ENCODE peak calls at places on chromosome 16, in seven cellular contexts. One of them, this sample, is unnamed.

GRCh38 chr16:4925791-4926190 is 11.2 kb downstream of the PPL start:
- DNase-seq in AG04450: no peak
- DNase-seq in colonic mucosa: no peak
- DNase-seq in NT2/D1: no peak
- DNase-seq in heart right ventricle: no peak
- DNase-seq in hepatocyte: no peak
- DNase-seq in CD4-positive, alpha-beta T cell: no peak
- DNase-seq in this sample: no peak

GRCh38 chr16:29662000-29662728 is 883 bp upstream of the SPN start:
- DNase-seq in AG04450: no peak
- DNase-seq in colonic mucosa: no peak
- DNase-seq in NT2/D1: no peak
- DNase-seq in heart right ventricle: no peak
- DNase-seq in hepatocyte: no peak
- DNase-seq in CD4-positive, alpha-beta T cell: no peak
- DNase-seq in this sample: no peak

GRCh38 chr16:4372578-4373355 is 1.1 kb downstream of the VASN start:
- DNase-seq in AG04450: no peak
- DNase-seq in colonic mucosa: peak; percentile 41
- DNase-seq in NT2/D1: no peak
- DNase-seq in heart right ventricle: no peak
- DNase-seq in hepatocyte: peak; percentile 77
- DNase-seq in CD4-positive, alpha-beta T cell: no peak
- DNase-seq in this sample: no peak

GRCh38 chr16:47136101-47136820 is 7.5 kb downstream of the NETO2 start:
- DNase-seq in AG04450: no peak
- DNase-seq in colonic mucosa: no peak
- DNase-seq in NT2/D1: no peak
- DNase-seq in heart right ventricle: peak; percentile 44
- DNase-seq in hepatocyte: no peak
- DNase-seq in CD4-positive, alpha-beta T cell: no peak
- DNase-seq in this sample: no peak

GRCh38 chr16:66081967-66082366 is 284.5 kb upstream of the CDH5 start:
- DNase-seq in AG04450: peak; percentile 60
- DNase-seq in colonic mucosa: no peak
- DNase-seq in NT2/D1: peak; percentile 50
- DNase-seq in heart right ventricle: no peak
- DNase-seq in hepatocyte: peak; percentile 34
- DNase-seq in CD4-positive, alpha-beta T cell: no peak
- DNase-seq in this sample: no peak

GRCh38 chr16:88355389-88356123 is 27.2 kb upstream of the ZNF469 start:
- DNase-seq in AG04450: no peak
- DNase-seq in colonic mucosa: no peak
- DNase-seq in NT2/D1: no peak
- DNase-seq in heart right ventricle: no peak
- DNase-seq in hepatocyte: no peak
- DNase-seq in CD4-positive, alpha-beta T cell: no peak
- DNase-seq in this sample: no peak

GRCh38 chr16:15703029-15703736 is 53.1 kb downstream of the NDE1 start:
- DNase-seq in AG04450: no peak
- DNase-seq in colonic mucosa: no peak
- DNase-seq in NT2/D1: no peak
- DNase-seq in heart right ventricle: no peak
- DNase-seq in hepatocyte: no peak
- DNase-seq in CD4-positive, alpha-beta T cell: no peak
- DNase-seq in this sample: no peak

GRCh38 chr16:86387461-86388440 is 122.6 kb upstream of the FOXF1 start:
- DNase-seq in AG04450: peak; percentile 94
- DNase-seq in colonic mucosa: no peak
- DNase-seq in NT2/D1: no peak
- DNase-seq in heart right ventricle: no peak
- DNase-seq in hepatocyte: no peak
- DNase-seq in CD4-positive, alpha-beta T cell: no peak
- DNase-seq in this sample: no peak

GRCh38 chr16:49341706-49342105 is 31.9 kb upstream of the C16orf78 start:
- DNase-seq in AG04450: no peak
- DNase-seq in colonic mucosa: no peak
- DNase-seq in NT2/D1: no peak
- DNase-seq in heart right ventricle: no peak
- DNase-seq in hepatocyte: no peak
- DNase-seq in CD4-positive, alpha-beta T cell: no peak
- DNase-seq in this sample: no peak

DNA sequence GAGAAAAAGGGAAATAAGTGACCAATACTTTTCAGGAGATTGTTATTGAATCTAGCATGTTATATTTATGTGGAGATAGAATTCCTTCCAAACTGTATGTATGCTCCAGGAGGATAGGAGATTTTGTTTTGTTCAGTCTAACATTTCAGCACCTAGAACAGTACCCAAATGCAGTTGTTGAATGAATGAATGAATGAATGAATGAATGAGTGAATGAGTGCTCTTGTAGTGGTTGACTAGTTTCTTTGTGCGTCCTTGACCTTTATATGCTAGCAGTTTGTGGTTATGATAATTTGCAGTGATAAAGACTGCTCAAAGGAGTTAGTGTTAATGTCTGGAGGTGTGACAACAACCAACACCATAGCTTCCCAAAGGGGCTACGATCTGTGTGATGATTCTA is 663.5 kb upstream of the GOT2 start:
- DNase-seq in AG04450: no peak
- DNase-seq in colonic mucosa: no peak
- DNase-seq in NT2/D1: no peak
- DNase-seq in heart right ventricle: no peak
- DNase-seq in hepatocyte: no peak
- DNase-seq in CD4-positive, alpha-beta T cell: no peak
- DNase-seq in this sample: no peak
- H3K9me3 ChIP-seq in AG04450: no peaks in the 10 kb centered on the region
- H3K9me3 ChIP-seq in colonic mucosa: no peaks in the 10 kb centered on the region
- H3K9me3 ChIP-seq in NT2/D1: no peaks in the 10 kb centered on the region
- H3K9me3 ChIP-seq in heart right ventricle: no peaks in the 10 kb centered on the region
- H3K9me3 ChIP-seq in hepatocyte: no peaks in the 10 kb centered on the region
- H3K9me3 ChIP-seq in CD4-positive, alpha-beta T cell: no peaks in the 10 kb centered on the region
- H3K9me3 ChIP-seq in this sample: no peaks in the 10 kb centered on the region

DNA sequence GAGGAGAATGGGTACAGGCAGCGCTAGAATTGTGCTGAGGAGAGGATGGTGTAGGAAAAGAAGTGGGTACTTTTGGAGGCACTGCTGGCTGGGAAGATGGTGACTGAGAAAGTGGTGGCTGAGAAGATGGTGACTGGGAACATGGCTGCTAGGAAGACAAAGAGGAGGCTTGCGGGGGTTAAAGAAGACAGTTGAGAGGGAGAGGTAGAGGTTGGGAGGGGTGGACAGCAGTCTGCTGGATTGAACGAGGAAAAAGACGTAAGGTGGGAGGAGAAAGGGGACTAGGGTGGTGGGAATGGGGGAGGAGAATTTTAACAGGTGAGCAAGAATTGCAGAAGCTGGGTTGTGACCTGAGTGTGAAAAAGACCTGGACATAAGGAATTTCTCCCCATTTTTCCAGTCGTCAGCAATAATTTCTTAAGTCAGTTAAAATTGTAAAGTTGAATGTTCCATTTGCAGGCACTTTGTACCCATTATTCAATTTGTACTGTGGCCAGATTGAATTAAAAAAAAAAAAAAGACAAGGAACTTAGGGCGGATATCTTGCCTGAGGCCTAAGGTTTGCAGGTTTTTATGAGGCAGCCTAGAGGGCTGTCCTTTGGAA is 2450.0 kb downstream of the TP53TG3F start:
- DNase-seq in AG04450: no peak
- DNase-seq in colonic mucosa: no peak
- DNase-seq in NT2/D1: no peak
- DNase-seq in heart right ventricle: no peak
- DNase-seq in hepatocyte: no peak
- DNase-seq in CD4-positive, alpha-beta T cell: no peak
- DNase-seq in this sample: no peak
- H3K9me3 ChIP-seq in AG04450: peaks cover 64% of the 10 kb centered on the region
- H3K9me3 ChIP-seq in colonic mucosa: no peaks in the 10 kb centered on the region
- H3K9me3 ChIP-seq in NT2/D1: peaks cover 5% of the 10 kb centered on the region
- H3K9me3 ChIP-seq in heart right ventricle: no peaks in the 10 kb centered on the region
- H3K9me3 ChIP-seq in hepatocyte: no peaks in the 10 kb centered on the region
- H3K9me3 ChIP-seq in CD4-positive, alpha-beta T cell: no peaks in the 10 kb centered on the region
- H3K9me3 ChIP-seq in this sample: no peaks in the 10 kb centered on the region

GRCh38 chr16:71449020-71449419 is 7.2 kb upstream of the TLE7 start:
- DNase-seq in AG04450: no peak
- DNase-seq in colonic mucosa: no peak
- DNase-seq in NT2/D1: no peak
- DNase-seq in heart right ventricle: no peak
- DNase-seq in hepatocyte: no peak
- DNase-seq in CD4-positive, alpha-beta T cell: no peak
- DNase-seq in this sample: no peak
- H3K9me3 ChIP-seq in AG04450: peaks cover 70% of the 10 kb centered on the region
- H3K9me3 ChIP-seq in colonic mucosa: peaks cover 22% of the 10 kb centered on the region
- H3K9me3 ChIP-seq in NT2/D1: peaks cover 82% of the 10 kb centered on the region
- H3K9me3 ChIP-seq in heart right ventricle: peaks cover 85% of the 10 kb centered on the region
- H3K9me3 ChIP-seq in hepatocyte: peaks cover 35% of the 10 kb centered on the region
- H3K9me3 ChIP-seq in CD4-positive, alpha-beta T cell: peaks cover 73% of the 10 kb centered on the region
- H3K9me3 ChIP-seq in this sample: peaks cover 26% of the 10 kb centered on the region

GRCh38 chr16:847151-847550 is 46.6 kb upstream of the GNG13 start:
- DNase-seq in AG04450: no peak
- DNase-seq in colonic mucosa: no peak
- DNase-seq in NT2/D1: no peak
- DNase-seq in heart right ventricle: no peak
- DNase-seq in hepatocyte: no peak
- DNase-seq in CD4-positive, alpha-beta T cell: no peak
- DNase-seq in this sample: no peak

GRCh38 chr16:848510-849253 is 48.1 kb upstream of the GNG13 start:
- DNase-seq in AG04450: no peak
- DNase-seq in colonic mucosa: no peak
- DNase-seq in NT2/D1: no peak
- DNase-seq in heart right ventricle: no peak
- DNase-seq in hepatocyte: no peak
- DNase-seq in CD4-positive, alpha-beta T cell: no peak
- DNase-seq in this sample: no peak

GRCh38 chr16:845349-845740 is 44.8 kb upstream of the GNG13 start:
- DNase-seq in AG04450: no peak
- DNase-seq in colonic mucosa: no peak
- DNase-seq in NT2/D1: no peak
- DNase-seq in heart right ventricle: no peak
- DNase-seq in hepatocyte: no peak
- DNase-seq in CD4-positive, alpha-beta T cell: no peak
- DNase-seq in this sample: no peak

GRCh38 chr16:850668-851067 is 50.1 kb upstream of the GNG13 start:
- DNase-seq in AG04450: no peak
- DNase-seq in colonic mucosa: no peak
- DNase-seq in NT2/D1: no peak
- DNase-seq in heart right ventricle: no peak
- DNase-seq in hepatocyte: no peak
- DNase-seq in CD4-positive, alpha-beta T cell: no peak
- DNase-seq in this sample: no peak

DNA sequence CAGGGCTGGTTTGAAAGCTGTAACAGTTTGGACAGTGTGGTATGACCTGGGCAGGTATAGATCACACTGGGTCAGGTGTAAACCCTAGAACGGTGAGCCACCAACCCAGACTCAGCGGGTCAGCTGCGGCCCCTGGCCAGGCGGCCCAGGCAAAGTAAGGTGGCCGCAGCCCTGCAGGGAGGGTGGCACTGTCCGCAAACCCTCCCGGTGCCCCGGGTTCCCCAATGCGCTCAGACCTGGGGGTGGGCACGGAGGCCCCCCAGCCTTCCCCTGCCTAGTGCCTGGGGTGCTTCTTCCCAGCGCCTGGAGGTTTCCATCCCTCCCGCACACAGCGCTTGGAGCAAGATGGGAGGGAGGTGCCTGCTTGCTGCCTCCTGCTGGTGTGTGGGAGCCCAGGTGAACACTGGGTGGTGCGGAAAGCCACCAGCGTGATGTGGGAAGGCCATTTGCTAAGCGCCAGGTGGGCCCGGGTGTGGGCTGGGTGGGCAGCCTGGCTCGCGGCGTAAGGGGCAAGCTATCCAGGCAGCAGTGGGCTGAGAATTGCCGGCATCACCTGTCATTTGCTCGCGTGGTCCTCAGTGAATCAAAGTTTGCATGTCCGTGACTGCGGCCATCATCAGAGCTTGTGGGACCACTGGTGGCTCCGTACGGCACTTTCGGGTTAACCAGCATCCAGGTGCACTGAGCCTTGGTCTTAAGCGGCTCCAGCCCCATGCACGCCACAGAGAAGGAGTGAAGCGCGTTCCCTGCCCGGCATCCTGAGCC is 47.3 kb upstream of the GNG13 start:
- DNase-seq in AG04450: no peak
- DNase-seq in colonic mucosa: no peak
- DNase-seq in NT2/D1: no peak
- DNase-seq in heart right ventricle: no peak
- DNase-seq in hepatocyte: no peak
- DNase-seq in CD4-positive, alpha-beta T cell: no peak
- DNase-seq in this sample: no peak
- H3K9me3 ChIP-seq in AG04450: peaks cover 92% of the 10 kb centered on the region
- H3K9me3 ChIP-seq in colonic mucosa: no peaks in the 10 kb centered on the region
- H3K9me3 ChIP-seq in NT2/D1: peaks cover 18% of the 10 kb centered on the region
- H3K9me3 ChIP-seq in heart right ventricle: no peaks in the 10 kb centered on the region
- H3K9me3 ChIP-seq in hepatocyte: no peaks in the 10 kb centered on the region
- H3K9me3 ChIP-seq in CD4-positive, alpha-beta T cell: no peaks in the 10 kb centered on the region
- H3K9me3 ChIP-seq in this sample: no peaks in the 10 kb centered on the region

GRCh38 chr16:10856042-10856441 is 21.0 kb upstream of the CIITA start:
- DNase-seq in AG04450: no peak
- DNase-seq in colonic mucosa: no peak
- DNase-seq in NT2/D1: no peak
- DNase-seq in heart right ventricle: no peak
- DNase-seq in hepatocyte: no peak
- DNase-seq in CD4-positive, alpha-beta T cell: no peak
- DNase-seq in this sample: no peak
- H3K9me3 ChIP-seq in AG04450: no peaks in the 10 kb centered on the region
- H3K9me3 ChIP-seq in colonic mucosa: no peaks in the 10 kb centered on the region
- H3K9me3 ChIP-seq in NT2/D1: no peaks in the 10 kb centered on the region
- H3K9me3 ChIP-seq in heart right ventricle: no peaks in the 10 kb centered on the region
- H3K9me3 ChIP-seq in hepatocyte: no peaks in the 10 kb centered on the region
- H3K9me3 ChIP-seq in CD4-positive, alpha-beta T cell: no peaks in the 10 kb centered on the region
- H3K9me3 ChIP-seq in this sample: no peaks in the 10 kb centered on the region

This sample was measured in T-helper 17 cell.